ENCODE peak calls at places on chromosomes 2 and 18, in ten cellular contexts. J is sigmoid colon, D is astrocyte of the cerebellum, U is HL-60, L is breast epithelium, F is transverse colon, G is ascending aorta, P is mucosa of descending colon, A is cardiac muscle cell, Z is heart right ventricle. W is an unnamed sample.
A peak's percentile ranks its signal among the peaks of the same experiment; 100 is the strongest.

GRCh38 chr2:134451347-134451630 is 197.4 kb downstream of the MGAT5 start:
- DNase-seq in J (no peak), D (no peak), U (no peak), L (no peak), F (no peak), G (no peak), P (no peak), A (no peak), Z (no peak), W (no peak)

GRCh38 chr2:238916176-238916874 is 68.4 kb downstream of the TWIST2 start:
- DNase-seq in J (no peak), D (no peak), U (no peak), L (peak; percentile 19), F (no peak), G (no peak), P (no peak), A (no peak), Z (no peak), W (no peak)

GRCh38 chr2:164692114-164692513 is 70.8 kb upstream of the GRB14 start:
- DNase-seq in J (no peak), D (no peak), U (no peak), L (no peak), F (no peak), G (no peak), P (no peak), A (no peak), Z (no peak), W (no peak)

GRCh38 chr2:188203756-188204155 is 87.9 kb upstream of the GULP1 start:
- DNase-seq in J (no peak), D (no peak), U (no peak), L (no peak), F (no peak), G (no peak), P (no peak), A (no peak), Z (no peak), W (no peak)

GRCh38 chr18:65659912-65660311 is 90.9 kb upstream of the CDH7 start:
- DNase-seq in J (no peak), D (no peak), U (no peak), L (no peak), F (no peak), G (no peak), P (no peak), A (no peak), Z (no peak), W (no peak)

GRCh38 chr2:230042195-230042594 is 26.5 kb downstream of the SLC16A14 start:
- DNase-seq in J (no peak), D (no peak), U (no peak), L (no peak), F (no peak), G (no peak), P (no peak), A (no peak), Z (no peak), W (no peak)

GRCh38 chr18:31679133-31679731 is 5.1 kb downstream of the B4GALT6 start:
- DNase-seq in J (no peak), D (no peak), U (no peak), L (no peak), F (no peak), G (no peak), P (no peak), A (no peak), Z (no peak), W (no peak)

GRCh38 chr18:67131498-67131897 is 385.0 kb downstream of the DSEL start:
- DNase-seq in J (no peak), D (no peak), U (no peak), L (no peak), F (no peak), G (no peak), P (no peak), A (no peak), Z (no peak), W (no peak)

GRCh38 chr18:8938817-8939216 is 163.7 kb upstream of the NDUFV2 start:
- DNase-seq in J (no peak), D (no peak), U (no peak), L (no peak), F (no peak), G (no peak), P (no peak), A (no peak), Z (no peak), W (no peak)

DNA sequence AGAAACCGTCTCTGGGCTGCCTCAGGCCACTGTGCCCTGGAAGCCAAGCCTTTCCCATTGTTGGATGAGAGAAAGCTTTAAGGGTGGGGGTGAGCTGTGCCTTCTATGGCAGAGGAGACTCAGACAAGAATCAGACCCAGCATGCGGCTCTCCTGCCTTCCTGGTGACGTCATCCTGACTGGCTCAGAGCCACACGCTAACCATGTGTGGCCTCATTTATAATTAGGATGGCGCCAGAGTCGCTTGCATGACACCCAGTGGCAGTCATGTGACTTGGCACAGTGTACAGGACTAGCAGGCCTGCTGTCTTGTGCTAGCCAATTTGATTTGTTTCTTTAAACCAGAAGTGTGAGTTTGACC is 99.2 kb downstream of the SH3BP4 start:
- DNase-seq in J (peak; percentile 95), D (peak; percentile 87), U (no peak), L (peak; percentile 94), F (peak; percentile 87), G (peak; percentile 97), P (peak; percentile 87), A (peak; percentile 36), Z (peak; percentile 94), W (no peak)
- TF ChIP-seq CTCF in J (no peak), D (no peak), U (no peak), L (no peak), F (peak; percentile 25), G (no peak), P (no peak), A (no peak), Z (peak; percentile 37), W (no peak)

GRCh38 chr2:172084734-172085459 is 410 bp upstream of the DLX1 start:
- DNase-seq in J (peak; percentile 86), D (peak; percentile 86), U (peak; percentile 84), L (no peak), F (peak; percentile 69), G (no peak), P (peak; percentile 82), A (peak; percentile 90), Z (peak; percentile 70), W (peak; percentile 91)

GRCh38 chr2:172085460-172086159 is at the start of gene DLX1:
- DNase-seq in J (peak; percentile 60), D (no peak), U (no peak), L (no peak), F (no peak), G (no peak), P (no peak), A (no peak), Z (no peak), W (no peak)

GRCh38 chr2:172087191-172087779 is 2.0 kb downstream of the DLX1 start:
- DNase-seq in J (no peak), D (no peak), U (no peak), L (no peak), F (no peak), G (no peak), P (no peak), A (no peak), Z (no peak), W (no peak)

GRCh38 chr2:172087780-172088244 is 2.5 kb downstream of the DLX1 start:
- DNase-seq in J (no peak), D (no peak), U (no peak), L (no peak), F (no peak), G (no peak), P (no peak), A (no peak), Z (no peak), W (peak; percentile 40)

GRCh38 chr2:172086349-172087190 is 1.3 kb downstream of the DLX1 start:
- DNase-seq in J (no peak), D (no peak), U (no peak), L (no peak), F (peak; percentile 44), G (no peak), P (no peak), A (peak; percentile 59), Z (no peak), W (peak; percentile 61)
- TF ChIP-seq CTCF in J (no peak), D (peak; percentile 22), U (no peak), L (peak; percentile 26), F (peak; percentile 33), G (no peak), P (no peak), A (no peak), Z (no peak), W (no peak)

GRCh38 chr2:79717364-79718007 is 204.6 kb downstream of the CTNNA2 start:
- DNase-seq in J (no peak), D (peak; percentile 95), U (no peak), L (no peak), F (no peak), G (no peak), P (no peak), A (peak; percentile 14), Z (no peak), W (no peak)
- TF ChIP-seq CTCF in J (no peak), D (no peak), U (no peak), L (no peak), F (no peak), G (no peak), P (no peak), A (no peak), Z (no peak), W (no peak)

GRCh38 chr18:649341-649740 is 8.1 kb upstream of the TYMS start:
- DNase-seq in J (no peak), D (no peak), U (no peak), L (no peak), F (no peak), G (no peak), P (no peak), A (no peak), Z (no peak), W (no peak)

GRCh38 chr18:641224-641623 is 16.2 kb upstream of the TYMS start:
- DNase-seq in J (no peak), D (no peak), U (no peak), L (no peak), F (no peak), G (no peak), P (no peak), A (no peak), Z (no peak), W (no peak)

GRCh38 chr18:647304-647703 is 10.1 kb upstream of the TYMS start:
- DNase-seq in J (no peak), D (no peak), U (no peak), L (no peak), F (no peak), G (no peak), P (no peak), A (no peak), Z (no peak), W (no peak)

GRCh38 chr18:650428-650858 is 7.0 kb upstream of the TYMS start:
- DNase-seq in J (no peak), D (no peak), U (peak; percentile 72), L (no peak), F (no peak), G (no peak), P (no peak), A (no peak), Z (no peak), W (no peak)

DNA sequence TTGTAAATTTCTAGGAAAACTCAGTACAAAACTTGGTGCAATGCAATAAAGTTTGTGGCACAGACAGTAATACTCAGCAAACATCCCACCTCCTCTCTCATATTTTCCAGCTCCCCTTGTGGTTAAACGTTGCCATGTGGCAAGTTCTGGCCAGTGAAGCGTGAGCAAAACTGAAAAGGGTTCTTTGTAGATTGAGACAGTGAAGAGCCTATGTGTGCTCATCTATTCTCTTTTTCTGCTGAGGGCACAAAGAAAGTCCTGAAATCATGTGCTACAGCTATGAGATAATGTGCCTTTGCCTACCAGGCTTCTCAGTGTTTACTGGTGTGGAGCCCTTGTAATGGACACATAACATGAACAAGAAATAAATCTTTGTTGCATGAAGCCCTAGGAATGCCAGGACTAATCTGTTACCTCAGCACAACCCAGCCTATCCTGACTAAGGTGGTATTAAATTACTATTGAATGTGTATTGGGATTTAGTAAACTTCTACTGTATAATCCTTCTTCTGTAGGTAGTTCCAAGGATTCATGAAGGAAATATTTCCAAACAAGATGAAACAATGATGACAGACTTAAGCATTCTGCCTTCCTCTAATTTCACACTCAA is 13.0 kb upstream of the TYMS start:
- DNase-seq in J (no peak), D (no peak), U (no peak), L (no peak), F (no peak), G (no peak), P (no peak), A (no peak), Z (no peak), W (no peak)
- TF ChIP-seq CTCF in J (no peak), D (no peak), U (no peak), L (no peak), F (no peak), G (no peak), P (no peak), A (no peak), Z (no peak), W (no peak)

W was measured in glutamatergic neuron.